ENCODE peak calls at places on chromosomes 5 and 9, in five cellular contexts. B, S, E, V and A are unnamed samples.

GRCh38 chr9:16125637-16126036 is 572.8 kb downstream of the CCDC171 start:
- DNase-seq in B (peak), E (no peak), V (peak), S (peak), A (no peak)

GRCh38 chr9:120350596-120350995 is 229.4 kb downstream of the CDK5RAP2 start:
- DNase-seq in S (no peak), E (no peak), B (no peak), V (no peak), A (no peak)

GRCh38 chr9:118896356-118897000 is 472.8 kb downstream of the BRINP1 start:
- DNase-seq in V (peak), S (no peak), E (no peak), B (no peak), A (no peak)

GRCh38 chr5:107696071-107696470 is 25.3 kb upstream of the EFNA5 start:
- DNase-seq in B (no peak), S (no peak), V (no peak), E (no peak), A (no peak)

GRCh38 chr5:69431424-69432303 is 16.7 kb downstream of the MARVELD2 start:
- DNase-seq in E (no peak), B (no peak), V (no peak), S (no peak), A (no peak)

GRCh38 chr5:142783601-142784291 is 13.6 kb downstream of the ARHGAP26 start:
- DNase-seq in B (peak), V (peak), S (no peak), E (no peak), A (no peak)

GRCh38 chr5:88374391-88374790 is 105.7 kb upstream of the TMEM161B start:
- DNase-seq in V (no peak), S (no peak), B (no peak), E (no peak), A (no peak)

GRCh38 chr5:66151491-66151890 is 7.4 kb downstream of the SREK1 start:
- DNase-seq in V (no peak), B (no peak), E (no peak), S (no peak), A (no peak)

GRCh38 chr9:126915846-126916543 is 1.4 kb downstream of the RALGPS1 start:
- DNase-seq in E (no peak), V (no peak), B (no peak), S (no peak), A (no peak)

GRCh38 chr5:95572016-95572415 is 17.1 kb downstream of the ARSK start:
- DNase-seq in E (no peak), S (no peak), B (no peak), V (peak), A (no peak)

GRCh38 chr9:131019387-131020239 is 10.6 kb downstream of the LAMC3 start:
- DNase-seq in E (no peak), V (no peak), S (peak), B (peak), A (peak)

GRCh38 chr9:133706651-133707050 is 31.5 kb downstream of the SARDH start:
- DNase-seq in V (no peak), E (no peak), B (no peak), S (no peak), A (no peak)

GRCh38 chr9:127180457-127181314 is 58.3 kb upstream of the ANGPTL2 start:
- DNase-seq in S (no peak), B (no peak), E (no peak), V (no peak), A (no peak)

GRCh38 chr9:119009253-119009652 is 360.0 kb downstream of the BRINP1 start:
- DNase-seq in E (no peak), S (no peak), V (peak), B (no peak), A (no peak)

GRCh38 chr9:108142504-108143201 is 653.1 kb upstream of the KLF4 start:
- DNase-seq in V (peak), B (peak), E (peak), S (peak), A (peak)

GRCh38 chr5:96752341-96753016 is 55.3 kb downstream of the ERAP1 start:
- DNase-seq in V (peak), S (peak), E (peak), B (peak), A (peak)

GRCh38 chr9:84139296-84140100 is 158.9 kb downstream of the RMI1 start:
- DNase-seq in E (peak), S (no peak), V (peak), B (peak), A (peak)

GRCh38 chr9:106075991-106076390 is 381.6 kb downstream of the TMEM38B start:
- DNase-seq in V (peak), E (no peak), S (no peak), B (no peak), A (peak)

GRCh38 chr5:7876867-7877266 is 7.9 kb downstream of the MTRR start:
- DNase-seq in E (peak), V (peak), S (no peak), B (peak), A (no peak)

GRCh38 chr9:105608685-105609598 is 51.0 kb downstream of the FKTN start:
- DNase-seq in S (no peak), E (peak), B (peak), V (peak), A (peak)

GRCh38 chr5:111680737-111681413 is 76.1 kb downstream of the NREP start:
- DNase-seq in B (peak), E (peak), V (peak), S (peak), A (peak)

GRCh38 chr9:16598316-16598715 is 272.2 kb downstream of the BNC2 start:
- DNase-seq in E (no peak), V (peak), S (no peak), B (peak), A (no peak)

GRCh38 chr9:129761293-129761900 is 8.6 kb upstream of the PTGES start:
- DNase-seq in B (peak), S (peak), V (peak), E (no peak), A (no peak)

GRCh38 chr5:1729641-1730486 is 69.8 kb downstream of the MRPL36 start:
- DNase-seq in B (no peak), S (no peak), V (no peak), E (no peak), A (no peak)

GRCh38 chr9:21413089-21414023 is 4.4 kb downstream of the IFNA8 start:
- DNase-seq in B (no peak), E (no peak), V (no peak), S (no peak), A (no peak)

GRCh38 chr9:5560439-5560838 is 50.1 kb downstream of the PDCD1LG2 start:
- DNase-seq in S (no peak), B (no peak), E (no peak), V (no peak), A (no peak)

GRCh38 chr9:135255843-135256567 is 168.5 kb downstream of the OLFM1 start:
- DNase-seq in E (no peak), S (no peak), B (no peak), V (no peak), A (no peak)

GRCh38 chr5:67475489-67475888 is 278.9 kb upstream of the CD180 start:
- DNase-seq in S (no peak), V (no peak), B (no peak), E (no peak), A (no peak)

GRCh38 chr5:96336351-96336985 is 96.6 kb downstream of the PCSK1 start:
- DNase-seq in B (peak), V (peak), E (peak), S (peak), A (peak)

GRCh38 chr5:111345731-111346130 is 121.5 kb downstream of the CAMK4 start:
- DNase-seq in V (peak), B (no peak), E (no peak), S (no peak), A (no peak)

GRCh38 chr5:146440870-146441495 is 6.2 kb upstream of the TCERG1 start:
- DNase-seq in E (no peak), V (no peak), B (peak), S (peak), A (peak)

GRCh38 chr5:57292336-57292735 is 118.5 kb downstream of the GPBP1 start:
- DNase-seq in E (no peak), B (no peak), V (no peak), S (no peak), A (no peak)

GRCh38 chr9:126000731-126001580 is 253.8 kb downstream of the PBX3 start:
- DNase-seq in B (no peak), V (no peak), S (no peak), E (no peak), A (no peak)

GRCh38 chr5:81202652-81203051 is 30.5 kb upstream of the CKMT2 start:
- DNase-seq in V (no peak), S (no peak), B (peak), E (no peak), A (no peak)

GRCh38 chr5:156328176-156328575 is 1.2 kb downstream of the SGCD start:
- DNase-seq in S (no peak), V (peak), E (peak), B (peak), A (no peak)

GRCh38 chr5:156328766-156329165 is 1.8 kb downstream of the SGCD start:
- DNase-seq in S (no peak), E (no peak), V (no peak), B (no peak), A (no peak)

GRCh38 chr5:156325671-156326070 is 1.3 kb upstream of the SGCD start:
- DNase-seq in E (no peak), B (no peak), V (no peak), S (no peak), A (no peak)

GRCh38 chr5:156327306-156327705 is 342 bp downstream of the SGCD start:
- DNase-seq in B (no peak), S (no peak), E (no peak), V (no peak), A (no peak)

GRCh38 chr5:156326718-156327259 is at the start of gene SGCD:
- DNase-seq in S (peak), B (peak), V (peak), E (peak), A (peak)
- TF ChIP-seq CTCF in S (peak), B (peak), V (peak), E (no peak), A (peak)

GRCh38 chr5:74185599-74185998 is 454.9 kb downstream of the ENC1 start:
- DNase-seq in V (peak), S (no peak), B (peak), E (no peak), A (no peak)
- TF ChIP-seq CTCF in V (no peak), S (no peak), B (no peak), E (no peak), A (no peak)

GRCh38 chr9:124503713-124504529 is 3.3 kb downstream of the NR5A1 start:
- DNase-seq in S (no peak), V (no peak), E (no peak), B (no peak), A (no peak)

GRCh38 chr9:124505901-124506346 is 1.3 kb downstream of the NR5A1 start:
- DNase-seq in S (no peak), B (no peak), E (no peak), V (no peak), A (no peak)

GRCh38 chr9:124504530-124505005 is 2.6 kb downstream of the NR5A1 start:
- DNase-seq in S (no peak), E (no peak), V (no peak), B (no peak), A (no peak)

GRCh38 chr9:124506433-124506832 is 766 bp downstream of the NR5A1 start:
- DNase-seq in B (no peak), E (no peak), S (no peak), V (no peak), A (no peak)

DNA sequence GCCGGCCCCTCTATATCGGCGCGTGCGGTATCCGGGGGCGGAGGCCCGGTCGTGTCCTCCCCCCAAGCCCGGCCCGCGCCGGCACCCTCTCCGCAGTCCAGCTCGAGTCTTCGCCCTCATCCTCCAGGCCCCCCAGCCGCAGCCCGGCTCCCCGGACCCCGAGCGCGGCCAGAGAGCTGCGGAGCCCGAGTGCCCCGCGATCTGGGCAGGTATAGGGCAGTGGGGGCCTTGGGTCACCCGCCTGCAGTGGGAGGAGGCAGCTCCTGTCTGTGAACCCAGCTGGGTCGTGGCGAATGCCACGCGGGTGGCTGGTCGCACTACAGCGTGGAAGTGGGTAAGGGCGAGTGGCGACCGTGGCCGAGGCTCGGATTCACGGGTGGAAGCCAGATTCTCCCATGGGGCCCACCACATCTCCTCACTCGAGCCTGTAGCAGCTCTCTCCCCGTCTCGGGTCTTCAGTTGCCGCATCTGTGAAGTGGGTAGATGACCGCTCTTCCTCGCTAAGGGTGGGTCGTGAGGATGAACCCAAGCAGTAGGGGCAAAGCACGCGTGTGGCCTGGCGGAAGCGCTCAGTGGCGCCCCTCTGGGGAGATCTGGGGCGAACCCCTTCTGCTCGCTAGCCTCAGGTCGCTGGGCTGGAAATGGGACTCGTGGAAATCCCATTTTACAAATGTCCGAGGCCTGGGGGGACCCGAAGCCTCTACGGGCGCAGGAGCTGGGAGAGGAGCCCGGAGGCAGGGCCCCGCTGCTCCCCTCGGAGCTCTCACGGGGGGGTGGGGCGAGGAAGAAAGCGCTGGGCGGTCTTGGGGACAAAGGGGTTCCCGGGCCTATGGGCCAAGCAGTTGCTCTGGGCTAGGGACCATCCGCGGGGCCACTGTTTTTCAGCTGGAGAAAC is 1.9 kb downstream of the NR5A1 start:
- DNase-seq in E (no peak), S (no peak), V (no peak), B (no peak), A (no peak)
- TF ChIP-seq CTCF in E (no peak), S (no peak), V (no peak), B (no peak), A (no peak)

GRCh38 chr5:158769702-158770101 is 330.0 kb downstream of the EBF1 start:
- DNase-seq in S (no peak), B (peak), V (peak), E (no peak), A (no peak)

GRCh38 chr5:158769079-158769478 is 330.6 kb downstream of the EBF1 start:
- DNase-seq in S (no peak), B (peak), E (no peak), V (peak), A (no peak)

GRCh38 chr5:158773151-158773550 is 326.6 kb downstream of the EBF1 start:
- DNase-seq in B (peak), E (no peak), V (peak), S (no peak), A (no peak)

GRCh38 chr5:158765407-158765806 is 334.3 kb downstream of the EBF1 start:
- DNase-seq in V (no peak), S (no peak), B (no peak), E (no peak), A (no peak)

DNA sequence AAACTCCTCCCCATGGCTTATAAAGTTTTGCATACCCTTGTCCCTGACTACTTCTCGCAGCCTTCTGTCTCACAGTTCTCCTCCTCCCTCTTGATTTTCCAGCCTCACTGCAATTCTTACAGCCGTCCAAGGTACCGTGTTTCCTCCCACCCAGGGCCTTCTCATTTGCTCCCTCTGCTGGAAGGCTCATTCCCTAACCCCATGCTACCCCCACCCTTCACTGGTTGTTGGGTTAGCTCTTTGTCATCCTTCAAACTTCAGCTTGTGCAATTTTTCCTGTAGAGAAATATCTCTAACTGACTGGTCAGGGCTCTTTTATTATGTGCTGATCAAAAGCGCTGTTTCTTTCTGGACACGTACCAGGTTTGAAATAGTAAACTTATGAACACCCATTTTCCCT is 329.2 kb downstream of the EBF1 start:
- DNase-seq in V (no peak), E (no peak), S (no peak), B (peak), A (no peak)
- TF ChIP-seq CTCF in V (peak), E (no peak), S (peak), B (peak), A (peak)

GRCh38 chr5:87277279-87277835 is 9.7 kb downstream of the RASA1 start:
- DNase-seq in B (peak), E (no peak), V (peak), S (no peak), A (no peak)
- TF ChIP-seq CTCF in B (no peak), E (no peak), V (no peak), S (no peak), A (no peak)